ENCODE peak calls at places on chromosomes 5 and 9, in nine cellular contexts. M is lung, P is uterus, Z is left lung, S is tibial artery, F is cardiac muscle cell, K is heart left ventricle, G is right atrium auricular region, J is fibroblast of lung. Q is an unnamed sample.

GRCh38 chr5:7816535-7816901 is 34.4 kb downstream of the CFAP90 start:
- DNase-seq in J (no peak), Z (no peak), G (no peak), K (no peak), F (no peak), P (no peak), S (no peak), M (no peak), Q (no peak)

GRCh38 chr5:170648546-170648945 is 135.0 kb upstream of the GABRP start:
- DNase-seq in S (no peak), M (no peak), K (no peak), F (no peak), G (no peak), P (no peak), J (no peak), Z (no peak), Q (no peak)

GRCh38 chr9:74500584-74500924 is 3.4 kb downstream of the RORB start:
- DNase-seq in Z (no peak), G (no peak), M (no peak), P (no peak), F (peak; percentile 14), J (no peak), S (no peak), K (no peak), Q (no peak)

GRCh38 chr5:134567651-134568338 is 42.3 kb downstream of the JADE2 start:
- DNase-seq in P (peak; percentile 54), M (peak; percentile 47), K (no peak), Z (peak; percentile 54), J (peak; percentile 63), G (peak; percentile 90), F (no peak), S (peak; percentile 81), Q (no peak)

GRCh38 chr9:109771084-109771483 is 8.9 kb upstream of the PALM2AKAP2 start:
- DNase-seq in K (no peak), P (no peak), S (no peak), J (peak; percentile 98), G (no peak), Z (no peak), F (peak; percentile 89), M (no peak), Q (no peak)

GRCh38 chr5:73186976-73187375 is 14.0 kb downstream of the TMEM174 start:
- DNase-seq in P (no peak), M (no peak), S (no peak), G (no peak), F (no peak), Z (no peak), J (no peak), K (no peak), Q (no peak)

GRCh38 chr9:133728856-133729645 is 9.1 kb downstream of the SARDH start:
- DNase-seq in M (peak; percentile 18), S (no peak), Z (no peak), G (no peak), F (no peak), K (no peak), J (no peak), P (no peak), Q (no peak)

GRCh38 chr9:93093449-93094293 is 2.3 kb upstream of the CARD19 start:
- DNase-seq in J (no peak), S (peak; percentile 17), P (no peak), Z (peak; percentile 43), M (no peak), G (no peak), F (no peak), K (peak; percentile 25), Q (no peak)

GRCh38 chr5:78648359-78649219 is at the start of gene LHFPL2:
- DNase-seq in K (peak; percentile 80), G (peak; percentile 76), Z (peak; percentile 80), J (peak; percentile 74), S (peak; percentile 83), P (peak; percentile 80), F (peak; percentile 92), M (peak; percentile 68), Q (peak; percentile 83)

GRCh38 chr9:297795-298119 is 83.1 kb downstream of the DOCK8 start:
- DNase-seq in J (no peak), G (no peak), M (no peak), P (no peak), F (no peak), K (no peak), S (no peak), Z (no peak), Q (no peak)

GRCh38 chr9:289121-289520 is 74.5 kb downstream of the DOCK8 start:
- DNase-seq in M (no peak), K (no peak), J (no peak), F (no peak), Z (no peak), P (no peak), S (no peak), G (no peak), Q (no peak)

GRCh38 chr9:297104-297794 is 82.6 kb downstream of the DOCK8 start:
- DNase-seq in G (no peak), Z (peak; percentile 73), K (peak; percentile 18), M (peak; percentile 75), F (no peak), P (no peak), S (peak; percentile 38), J (no peak), Q (no peak)

GRCh38 chr9:292915-293314 is 78.2 kb downstream of the DOCK8 start:
- DNase-seq in P (no peak), G (no peak), M (no peak), F (no peak), K (no peak), Z (no peak), S (no peak), J (no peak), Q (no peak)
- TF ChIP-seq CTCF in P (no peak), G (no peak), M (no peak), F (no peak), K (no peak), Z (no peak), S (no peak), J (no peak), Q (no peak)

GRCh38 chr5:177497011-177497296 is 450 bp downstream of the PDLIM7 start:
- DNase-seq in F (no peak), Z (no peak), S (peak; percentile 64), G (no peak), M (no peak), K (no peak), J (no peak), P (no peak), Q (no peak)

GRCh38 chr5:177497297-177498012 is at the start of gene PDLIM7:
- DNase-seq in J (peak; percentile 97), M (peak; percentile 94), K (peak; percentile 95), P (peak; percentile 97), S (peak; percentile 96), F (peak; percentile 98), G (peak; percentile 97), Z (peak; percentile 97), Q (peak; percentile 98)

GRCh38 chr5:177496111-177497010 is 1.0 kb downstream of the PDLIM7 start:
- DNase-seq in Z (peak; percentile 81), P (peak; percentile 89), K (peak; percentile 86), S (peak; percentile 86), G (peak; percentile 84), J (peak; percentile 95), M (peak; percentile 55), F (peak; percentile 96), Q (peak; percentile 83)

GRCh38 chr5:177499842-177500241 is 2.4 kb upstream of the PDLIM7 start:
- DNase-seq in K (no peak), M (no peak), J (no peak), F (no peak), P (no peak), Z (no peak), S (no peak), G (no peak), Q (no peak)

DNA sequence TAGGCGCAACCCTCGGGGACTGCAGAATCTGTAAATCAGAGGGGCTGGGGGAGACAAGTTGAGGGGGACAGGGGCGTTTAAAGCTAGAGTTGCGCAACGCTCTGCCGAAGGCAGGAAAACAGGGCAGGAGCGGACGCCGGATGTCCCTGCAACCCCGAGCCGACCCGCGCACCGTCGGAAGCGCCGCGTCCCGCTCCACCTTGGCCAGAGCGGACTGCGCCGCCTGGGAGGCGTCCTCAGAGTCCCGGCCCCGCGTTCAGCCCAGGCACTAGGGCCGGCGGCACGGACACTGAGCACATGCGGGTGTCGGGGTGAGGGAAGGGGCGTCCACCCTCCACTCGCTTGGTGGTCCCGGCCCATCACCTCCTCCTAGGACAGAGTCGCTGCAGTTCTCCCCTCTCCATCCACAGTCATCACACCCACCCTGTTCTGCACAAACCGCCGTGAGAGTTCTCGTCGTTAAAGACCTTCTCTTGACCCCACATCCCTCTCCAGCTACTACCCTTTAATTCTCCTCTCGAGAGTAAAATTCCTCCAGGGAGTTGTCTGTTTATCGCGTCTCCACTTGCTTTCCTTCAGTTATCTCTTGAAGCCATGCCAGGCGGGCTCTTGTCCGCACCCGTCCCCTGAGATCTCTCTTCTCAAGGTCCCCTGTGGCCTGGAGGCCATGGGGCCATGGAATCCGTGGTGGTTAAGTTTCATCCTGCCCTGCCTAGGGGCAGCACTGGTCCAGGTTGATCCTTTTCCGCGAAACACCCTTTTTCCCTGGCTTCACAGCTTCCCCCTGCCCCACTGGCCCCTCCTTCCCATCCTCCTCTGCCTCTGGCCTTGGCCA is 826 bp upstream of the PDLIM7 start:
- DNase-seq in P (no peak), F (peak; percentile 45), Z (peak; percentile 62), J (no peak), K (peak; percentile 57), M (no peak), S (no peak), G (no peak), Q (no peak)
- H3K4me1 ChIP-seq in P (peaks cover 17% of the 10 kb centered on the region), F (peaks cover 33% of the 10 kb centered on the region), Z (peaks cover 69% of the 10 kb centered on the region), J (peaks cover 41% of the 10 kb centered on the region), K (peaks cover 70% of the 10 kb centered on the region), M (peaks cover 6% of the 10 kb centered on the region), S (peaks cover 49% of the 10 kb centered on the region), G (no peaks in the 10 kb centered on the region), Q (peaks cover 25% of the 10 kb centered on the region)

GRCh38 chr5:122029818-122030217 is 48.2 kb downstream of the LOX start:
- DNase-seq in G (no peak), K (no peak), P (no peak), Z (no peak), J (no peak), M (no peak), S (no peak), F (no peak), Q (no peak)

GRCh38 chr5:122035913-122036312 is 42.1 kb downstream of the LOX start:
- DNase-seq in F (no peak), J (no peak), G (no peak), Z (no peak), S (no peak), P (no peak), M (no peak), K (no peak), Q (peak; percentile 82)

GRCh38 chr5:122030251-122030650 is 47.8 kb downstream of the LOX start:
- DNase-seq in K (no peak), J (no peak), P (no peak), M (no peak), S (no peak), G (no peak), F (no peak), Z (no peak), Q (peak; percentile 69)
- TF ChIP-seq CTCF in K (no peak), J (no peak), P (no peak), M (no peak), S (no peak), G (no peak), F (peak; percentile 6), Z (no peak), Q (peak; percentile 27)

DNA sequence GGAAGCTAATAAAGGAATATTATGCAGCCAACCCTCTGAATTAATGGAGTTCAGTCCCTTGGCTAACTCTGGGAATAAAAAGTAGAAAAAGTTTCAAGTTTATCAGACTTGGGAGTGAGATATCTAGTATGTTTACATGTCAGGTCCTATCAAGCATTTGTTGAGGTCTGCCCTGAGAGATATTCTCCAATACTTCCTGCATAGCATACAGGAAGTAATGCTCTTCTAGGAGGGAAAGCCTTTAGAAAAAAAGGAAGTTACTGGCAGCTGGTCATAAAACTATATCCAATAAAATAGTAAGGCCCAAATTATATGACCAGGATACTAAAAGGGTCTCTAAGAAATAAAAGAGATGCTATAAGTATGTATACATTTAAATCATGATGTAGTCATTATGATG is 594.1 kb upstream of the FTMT start:
- DNase-seq in G (no peak), M (no peak), K (no peak), Z (no peak), S (no peak), F (no peak), P (no peak), J (no peak), Q (no peak)
- H3K4me1 ChIP-seq in G (no peaks in the 10 kb centered on the region), M (no peaks in the 10 kb centered on the region), K (no peaks in the 10 kb centered on the region), Z (no peaks in the 10 kb centered on the region), S (no peaks in the 10 kb centered on the region), F (no peaks in the 10 kb centered on the region), P (no peaks in the 10 kb centered on the region), J (no peaks in the 10 kb centered on the region), Q (no peaks in the 10 kb centered on the region)

Q was measured in Caco-2.